ENCODE peak calls at places on chromosomes 4 and X, in eight cellular contexts. V is effector memory CD4-positive, alpha-beta T cell; U is frontal cortex; E is HS-5; X is prostate gland; Q is aorta; M is activated CD4-positive, alpha-beta T cell treated with anti-CD3 and anti-CD28 coated beads, Interleukin-2, amount 10 ng/mL, durations not matched to agents 7 days and 5 days; Y is right lobe of liver. N is an unnamed sample.
A peak's percentile ranks its signal among the peaks of the same experiment; 100 is the strongest.

GRCh38 chrX:129694805-129695204 is 40.0 kb upstream of the APLN start:
- DNase-seq in Y (no peak), M (no peak), X (no peak), E (no peak), U (no peak), V (no peak), Q (no peak), N (no peak)

GRCh38 chrX:140572724-140573123 is 67.9 kb upstream of the SOX3 start:
- DNase-seq in Y (no peak), Q (no peak), V (no peak), X (no peak), M (peak; percentile 15), U (no peak), E (no peak), N (no peak)

GRCh38 chrX:35340451-35340850 is 397.9 kb downstream of the FAM47B start:
- DNase-seq in X (no peak), E (no peak), M (no peak), U (no peak), Y (no peak), V (no peak), Q (no peak), N (no peak)

GRCh38 chrX:124791492-124792095 is 445.2 kb downstream of the SH2D1A start:
- DNase-seq in V (no peak), U (no peak), E (no peak), Q (no peak), X (no peak), M (no peak), Y (no peak), N (no peak)

GRCh38 chrX:136586386-136586785 is 54.4 kb downstream of the VGLL1 start:
- DNase-seq in X (no peak), V (peak; percentile 23), U (no peak), Q (no peak), M (peak; percentile 40), E (no peak), Y (no peak), N (no peak)

GRCh38 chr4:111512081-111512774 is 633.0 kb upstream of the FAM241A start:
- DNase-seq in E (peak; percentile 76), M (no peak), U (no peak), X (no peak), Y (no peak), Q (no peak), V (no peak), N (no peak)

GRCh38 chrX:16612257-16612987 is 37.5 kb upstream of the S100G start:
- DNase-seq in V (no peak), Q (no peak), U (no peak), M (no peak), E (no peak), Y (no peak), X (no peak), N (no peak)

GRCh38 chrX:40734956-40735317 is 405 bp downstream of the MED14 start:
- DNase-seq in U (no peak), E (no peak), V (no peak), Y (no peak), Q (no peak), M (peak; percentile 33), X (peak; percentile 5), N (no peak)

GRCh38 chrX:140822861-140823260 is 113.3 kb downstream of the LINC00632 start:
- DNase-seq in E (no peak), V (no peak), X (no peak), U (no peak), M (no peak), Y (no peak), Q (no peak), N (no peak)

GRCh38 chr4:102862016-102862415 is 6.8 kb upstream of the CISD2 start:
- DNase-seq in Q (no peak), V (no peak), E (no peak), U (no peak), X (no peak), M (no peak), Y (no peak), N (no peak)

GRCh38 chrX:38189431-38190128 is 31.1 kb downstream of the SRPX start:
- DNase-seq in M (no peak), Y (no peak), V (no peak), Q (no peak), U (no peak), X (no peak), E (no peak), N (no peak)

GRCh38 chrX:39894626-39895025 is 203.1 kb downstream of the BCOR start:
- DNase-seq in Q (no peak), V (no peak), U (no peak), E (no peak), M (no peak), Y (no peak), X (no peak), N (no peak)

GRCh38 chr4:57044996-57045395 is 65.2 kb downstream of the IGFBP7 start:
- DNase-seq in M (no peak), E (no peak), Q (no peak), X (no peak), U (no peak), Y (no peak), V (no peak), N (peak; percentile 10)

GRCh38 chrX:151987108-151987507 is 12.6 kb upstream of the GABRE start:
- DNase-seq in U (no peak), Y (no peak), V (no peak), X (no peak), M (no peak), Q (no peak), E (no peak), N (no peak)

GRCh38 chrX:84737471-84737871 is 235.2 kb upstream of the HDX start:
- DNase-seq in U (no peak), X (no peak), V (no peak), Q (no peak), E (no peak), M (no peak), Y (no peak), N (no peak)

GRCh38 chr4:89712141-89712540 is 124.8 kb downstream of the SNCA start:
- DNase-seq in E (no peak), Q (no peak), X (no peak), M (no peak), U (no peak), V (no peak), Y (no peak), N (no peak)

GRCh38 chrX:68511255-68511654 is 12.4 kb downstream of the YIPF6 start:
- DNase-seq in V (peak; percentile 9), M (peak; percentile 39), Q (no peak), X (peak; percentile 6), U (no peak), Y (no peak), E (no peak), N (no peak)

GRCh38 chr4:56186808-56187523 is 200.3 kb downstream of the AASDH start:
- DNase-seq in V (no peak), Q (no peak), U (no peak), M (no peak), Y (no peak), E (no peak), X (no peak), N (no peak)

GRCh38 chr4:185740471-185740873 is 71.5 kb downstream of the SORBS2 start:
- DNase-seq in M (no peak), E (no peak), Q (no peak), Y (no peak), X (no peak), U (no peak), V (no peak), N (no peak)

GRCh38 chrX:101759000-101759399 is 99.3 kb upstream of the ARMCX2 start:
- DNase-seq in U (no peak), Y (no peak), X (peak; percentile 20), M (peak; percentile 29), Q (no peak), V (peak; percentile 0), E (peak; percentile 6), N (no peak)

GRCh38 chrX:39809326-39809725 is 288.4 kb downstream of the BCOR start:
- DNase-seq in Q (no peak), Y (no peak), U (no peak), M (no peak), X (no peak), E (peak; percentile 54), V (no peak), N (no peak)

GRCh38 chr4:100657187-100657586 is 139.4 kb upstream of the EMCN start:
- DNase-seq in Y (no peak), V (no peak), E (no peak), X (no peak), M (no peak), Q (no peak), U (no peak), N (no peak)

GRCh38 chrX:123422875-123423274 is 238.8 kb downstream of the GRIA3 start:
- DNase-seq in E (no peak), U (no peak), Q (no peak), M (no peak), V (no peak), X (no peak), Y (no peak), N (no peak)

GRCh38 chrX:46400530-46400929 is 144.7 kb downstream of the ZNF674 start:
- DNase-seq in E (no peak), V (no peak), M (no peak), U (no peak), Y (no peak), Q (no peak), X (no peak), N (no peak)

GRCh38 chrX:69027181-69028005 is 137.9 kb downstream of the PJA1 start:
- DNase-seq in Q (no peak), U (no peak), Y (no peak), E (no peak), V (no peak), M (no peak), X (no peak), N (no peak)

GRCh38 chrX:54819201-54819600 is 11.7 kb downstream of the MAGED2 start:
- DNase-seq in U (no peak), Q (no peak), X (no peak), Y (no peak), M (no peak), E (no peak), V (no peak), N (no peak)

GRCh38 chr4:58766763-58767162 is 1656.6 kb upstream of the IGFBP7 start:
- DNase-seq in V (no peak), Q (no peak), X (no peak), Y (no peak), U (no peak), M (no peak), E (no peak), N (no peak)

GRCh38 chr4:39043697-39044363 is 11.6 kb upstream of the TMEM156 start:
- DNase-seq in Y (no peak), U (no peak), V (no peak), M (no peak), X (no peak), Q (no peak), E (no peak), N (no peak)

GRCh38 chr4:25215506-25215905 is 18.3 kb upstream of the PI4K2B start:
- DNase-seq in Q (no peak), M (no peak), Y (peak; percentile 52), V (no peak), E (no peak), U (no peak), X (no peak), N (no peak)

GRCh38 chr4:8552581-8553205 is 27.5 kb upstream of the GPR78 start:
- DNase-seq in U (no peak), Y (no peak), M (no peak), Q (peak; percentile 30), V (no peak), E (no peak), X (no peak), N (no peak)

GRCh38 chr4:52841707-52842456 is 20.2 kb upstream of the RASL11B start:
- DNase-seq in E (no peak), U (no peak), M (no peak), Q (no peak), X (no peak), Y (no peak), V (no peak), N (no peak)

GRCh38 chr4:94813221-94813620 is 55.5 kb downstream of the BMPR1B start:
- DNase-seq in U (no peak), V (no peak), X (no peak), Q (no peak), E (no peak), Y (no peak), M (no peak), N (no peak)

GRCh38 chr4:99640676-99641075 is 17.0 kb downstream of the C4orf54 start:
- DNase-seq in X (no peak), E (no peak), Y (no peak), U (no peak), Q (no peak), V (no peak), M (no peak), N (no peak)

GRCh38 chrX:135981010-135981409 is 4.2 kb upstream of the SLC9A6 start:
- DNase-seq in E (no peak), V (no peak), X (no peak), Q (no peak), M (no peak), Y (no peak), U (no peak), N (no peak)